ENCODE peak calls at places on chromosomes 6 and 20, in eight cellular contexts. O, W, V, P, J, S, I and Z are unnamed samples.

GRCh38 chr20:2403291-2404052 is 22.8 kb downstream of the TGM6 start:
- DNase-seq in V (no peak), O (no peak), W (no peak), I (no peak), P (no peak), J (no peak), S (no peak), Z (no peak)

GRCh38 chr6:85797993-85798392 is 155.3 kb upstream of the SYNCRIP start:
- DNase-seq in P (peak), S (no peak), I (no peak), V (no peak), J (no peak), W (no peak), O (no peak), Z (peak)

GRCh38 chr6:105941616-105942412 is 144.3 kb upstream of the PRDM1 start:
- DNase-seq in W (no peak), J (no peak), S (no peak), I (peak), V (no peak), O (no peak), P (no peak), Z (peak)

GRCh38 chr6:128882991-128883571 is at the start of gene LAMA2:
- DNase-seq in V (no peak), P (no peak), O (peak), I (peak), J (peak), W (peak), S (no peak), Z (peak)

GRCh38 chr20:10282930-10283556 is 64.4 kb downstream of the SNAP25 start:
- DNase-seq in V (no peak), P (peak), W (no peak), O (no peak), I (peak), J (peak), S (no peak), Z (no peak)

GRCh38 chr6:74731204-74731603 is 474.6 kb downstream of the COL12A1 start:
- DNase-seq in S (no peak), V (no peak), J (peak), W (no peak), O (no peak), I (peak), P (peak), Z (peak)

GRCh38 chr6:51960419-51960818 is 127.0 kb downstream of the PKHD1 start:
- DNase-seq in J (no peak), O (no peak), S (no peak), I (no peak), W (no peak), V (no peak), P (no peak), Z (no peak)

GRCh38 chr6:13913226-13914001 is 11.3 kb upstream of the RNF182 start:
- DNase-seq in W (no peak), I (no peak), J (no peak), O (no peak), P (no peak), V (no peak), S (no peak), Z (no peak)

GRCh38 chr6:150899231-150899630 is 33.7 kb downstream of the MTHFD1L start:
- DNase-seq in V (no peak), O (no peak), S (no peak), W (no peak), I (no peak), J (peak), P (no peak), Z (no peak)

GRCh38 chr20:61724376-61724775 is 341.3 kb downstream of the TAF4 start:
- DNase-seq in J (no peak), P (no peak), S (no peak), O (no peak), W (no peak), I (peak), V (peak), Z (no peak)

GRCh38 chr6:147023581-147023980 is 180.6 kb upstream of the STXBP5 start:
- DNase-seq in J (no peak), O (no peak), V (no peak), P (no peak), W (no peak), I (no peak), S (no peak), Z (no peak)

GRCh38 chr6:39206250-39206721 is 23.0 kb downstream of the KCNK5 start:
- DNase-seq in S (no peak), I (no peak), V (no peak), W (no peak), P (no peak), O (peak), J (no peak), Z (no peak)

GRCh38 chr6:5471044-5471443 is 209.7 kb downstream of the FARS2 start:
- DNase-seq in O (no peak), I (peak), V (peak), J (no peak), S (no peak), P (peak), W (peak), Z (peak)

GRCh38 chr20:1383621-1384404 is 9.0 kb downstream of the FKBP1A start:
- DNase-seq in J (no peak), O (no peak), I (no peak), P (peak), S (no peak), V (no peak), W (no peak), Z (no peak)

GRCh38 chr6:38492031-38492430 is 147.7 kb downstream of the BTBD9 start:
- DNase-seq in W (no peak), J (no peak), V (no peak), O (no peak), I (no peak), P (no peak), S (no peak), Z (no peak)

GRCh38 chr20:25579081-25579770 is 6.1 kb downstream of the NINL start:
- DNase-seq in V (no peak), J (no peak), W (no peak), P (no peak), I (peak), S (no peak), O (no peak), Z (no peak)

GRCh38 chr6:154343473-154344308 is 12.9 kb downstream of the IPCEF1 start:
- DNase-seq in J (peak), W (peak), V (peak), P (peak), I (peak), S (no peak), O (peak), Z (peak)

GRCh38 chr6:2141644-2142290 is 103.6 kb downstream of the GMDS start:
- DNase-seq in S (no peak), O (no peak), I (no peak), V (no peak), J (no peak), P (no peak), W (no peak), Z (no peak)

GRCh38 chr6:95670011-95670463 is 92.7 kb downstream of the MANEA start:
- DNase-seq in P (no peak), S (no peak), J (no peak), I (no peak), W (no peak), O (no peak), V (no peak), Z (no peak)

GRCh38 chr20:44883214-44883902 is 2.1 kb upstream of the YWHAB start:
- DNase-seq in J (no peak), W (no peak), O (no peak), V (no peak), P (no peak), I (no peak), S (no peak), Z (no peak)

GRCh38 chr20:9269280-9269971 is 200.5 kb downstream of the PLCB4 start:
- DNase-seq in O (no peak), J (peak), I (peak), V (no peak), S (no peak), W (no peak), P (no peak), Z (no peak)

GRCh38 chr20:61699184-61700066 is 366.3 kb downstream of the TAF4 start:
- DNase-seq in J (no peak), S (no peak), W (no peak), V (no peak), I (no peak), O (no peak), P (no peak), Z (no peak)

GRCh38 chr20:1775117-1775516 is 117.5 kb upstream of the SIRPG start:
- DNase-seq in J (peak), I (peak), O (no peak), W (no peak), V (no peak), P (peak), S (no peak), Z (peak)

GRCh38 chr6:137926985-137927384 is 59.9 kb downstream of the TNFAIP3 start:
- DNase-seq in V (no peak), J (no peak), I (no peak), P (no peak), S (no peak), O (no peak), W (no peak), Z (no peak)

GRCh38 chr6:108029226-108029921 is 45.2 kb downstream of the OSTM1 start:
- DNase-seq in S (no peak), O (no peak), W (no peak), I (no peak), J (no peak), P (no peak), V (no peak), Z (no peak)

GRCh38 chr6:11196511-11197174 is 35.8 kb downstream of the NEDD9 start:
- DNase-seq in J (peak), V (no peak), O (no peak), P (no peak), W (peak), I (peak), S (no peak), Z (no peak)

GRCh38 chr20:25508083-25508770 is 77.1 kb downstream of the NINL start:
- DNase-seq in I (peak), V (no peak), W (no peak), O (peak), P (peak), J (peak), S (peak), Z (peak)

GRCh38 chr6:149468179-149468578 is 16.6 kb downstream of the ZC3H12D start:
- DNase-seq in W (no peak), I (no peak), S (no peak), P (no peak), V (no peak), J (no peak), O (no peak), Z (no peak)

GRCh38 chr6:48978016-48978415 is 485.0 kb downstream of the MMUT start:
- DNase-seq in S (no peak), W (no peak), J (peak), V (no peak), I (no peak), P (peak), O (no peak), Z (peak)

GRCh38 chr20:3981132-3981452 is 34.3 kb downstream of the RNF24 start:
- DNase-seq in P (no peak), J (no peak), I (no peak), S (no peak), V (no peak), W (no peak), O (no peak), Z (no peak)

GRCh38 chr20:3980260-3981131 is 34.9 kb downstream of the RNF24 start:
- DNase-seq in J (peak), V (peak), S (no peak), I (peak), O (no peak), W (no peak), P (peak), Z (peak)
- H3K4me3 ChIP-seq in J (no peak), V (no peak), S (no peak), I (peak), O (peak), W (peak), P (peak), Z (no peak)

DNA sequence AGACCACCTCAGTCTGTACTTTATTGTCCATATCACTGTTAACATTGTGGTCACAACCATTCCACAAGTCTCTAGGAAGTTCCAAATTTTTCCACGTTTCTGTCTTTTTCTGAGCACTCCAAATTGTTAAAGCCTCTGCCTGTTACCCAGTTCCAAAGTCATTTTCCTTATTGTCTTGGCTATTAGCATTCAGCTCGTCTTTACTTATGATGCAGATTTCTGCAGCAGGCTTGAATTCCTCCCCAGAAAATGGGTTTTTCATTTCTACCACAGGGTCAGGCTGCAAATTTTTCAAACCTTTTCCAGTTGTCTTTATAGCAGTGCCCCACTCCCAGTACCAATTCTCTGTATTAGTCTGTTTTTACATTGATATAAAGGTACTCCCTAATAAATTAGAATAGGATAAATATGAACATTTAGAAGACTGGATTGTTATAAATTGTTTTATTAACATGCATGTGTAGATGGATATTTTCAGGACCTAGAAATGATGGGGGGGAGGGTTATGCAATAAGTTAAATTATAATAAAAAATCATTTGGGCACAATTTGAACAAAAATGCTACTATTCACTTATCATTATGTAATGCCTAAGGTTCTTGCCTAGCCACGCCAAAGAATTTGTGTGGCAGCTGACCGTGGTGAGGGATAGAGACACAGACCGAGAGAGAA is 595.3 kb upstream of the ADGRB3 start:
- DNase-seq in V (no peak), S (no peak), W (no peak), J (no peak), I (no peak), P (no peak), O (no peak), Z (no peak)
- H3K4me3 ChIP-seq in V (no peak), S (peak), W (no peak), J (peak), I (peak), P (no peak), O (no peak), Z (no peak)

DNA sequence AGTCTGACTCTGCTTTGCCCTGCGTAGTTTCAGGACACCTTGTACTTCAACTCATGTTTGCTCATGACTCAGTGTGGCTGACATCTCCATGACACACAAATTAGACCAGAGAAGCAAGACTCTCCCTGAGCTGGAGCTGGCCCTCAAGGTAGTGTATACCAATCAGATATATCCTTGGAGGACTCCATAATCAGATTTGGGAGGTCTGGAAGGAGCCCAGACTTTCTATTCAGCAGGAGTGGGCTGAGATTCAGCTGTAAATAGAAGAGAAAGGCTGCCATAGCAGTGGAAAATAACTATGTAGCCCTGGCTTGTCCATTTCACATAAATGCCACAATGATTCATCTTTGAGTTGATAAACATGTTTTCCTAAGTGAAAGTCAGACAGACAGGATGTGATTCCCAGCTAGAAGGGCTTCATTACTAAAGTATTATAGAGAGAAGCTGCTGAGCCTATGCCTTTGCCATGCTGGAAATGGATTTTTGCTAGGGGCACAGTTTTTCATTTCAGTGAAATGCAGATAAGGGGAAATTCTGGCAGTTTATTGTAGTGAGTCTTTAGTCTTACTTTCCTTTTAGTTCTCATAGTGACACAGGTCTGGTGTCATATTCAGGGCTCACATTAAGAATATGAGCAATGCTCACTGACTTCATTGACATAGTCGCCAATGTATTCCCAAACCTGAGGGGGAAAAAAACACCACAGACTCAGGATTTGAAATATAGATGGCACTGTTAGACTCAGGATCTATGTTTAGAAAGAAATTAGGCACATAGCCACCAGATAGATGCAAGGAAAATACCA is 95.3 kb downstream of the CLVS2 start:
- DNase-seq in P (peak), S (peak), V (no peak), W (no peak), J (peak), I (peak), O (no peak), Z (peak)
- H3K4me3 ChIP-seq in P (peak), S (no peak), V (no peak), W (no peak), J (no peak), I (no peak), O (no peak), Z (no peak)

DNA sequence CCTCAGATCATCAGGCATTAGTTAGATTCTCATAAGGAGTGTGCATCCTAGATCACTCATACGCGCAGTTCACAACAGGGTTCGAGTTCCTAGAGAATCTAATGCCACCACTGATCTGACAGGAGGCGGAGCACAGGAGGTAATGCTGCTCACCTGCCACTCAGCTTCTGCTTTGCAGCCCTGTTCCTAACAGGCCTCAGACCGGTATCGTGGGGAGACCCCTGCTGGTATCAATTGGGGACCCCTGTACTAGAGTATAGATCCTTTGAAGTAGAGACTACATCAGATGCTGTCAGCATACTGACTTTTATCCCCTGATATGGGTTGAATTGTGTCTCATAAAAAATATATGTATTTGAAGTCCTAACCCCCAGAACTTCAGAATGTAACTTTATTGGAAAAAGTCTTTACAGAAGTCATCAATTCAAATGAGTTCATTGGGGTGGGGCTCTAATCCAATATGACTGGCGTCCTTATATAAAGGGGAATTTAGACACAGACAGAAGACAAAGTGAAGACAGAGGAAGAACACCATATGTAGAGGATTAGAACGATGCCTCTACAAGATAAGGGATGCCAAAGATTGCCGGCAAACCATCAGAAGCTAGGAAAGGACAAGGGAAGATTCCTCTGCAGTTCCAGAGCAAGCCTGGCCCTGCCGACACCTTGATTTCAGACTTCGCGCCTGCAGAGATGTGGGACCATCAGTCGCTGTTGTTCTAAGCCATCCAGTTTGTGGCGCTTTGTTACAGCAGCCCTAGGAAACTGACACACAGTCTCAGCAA is 104.4 kb upstream of the BTBD3 start:
- DNase-seq in P (no peak), I (no peak), J (no peak), W (no peak), S (no peak), O (no peak), V (no peak), Z (no peak)
- H3K4me3 ChIP-seq in P (no peak), I (no peak), J (no peak), W (no peak), S (no peak), O (no peak), V (no peak), Z (no peak)

DNA sequence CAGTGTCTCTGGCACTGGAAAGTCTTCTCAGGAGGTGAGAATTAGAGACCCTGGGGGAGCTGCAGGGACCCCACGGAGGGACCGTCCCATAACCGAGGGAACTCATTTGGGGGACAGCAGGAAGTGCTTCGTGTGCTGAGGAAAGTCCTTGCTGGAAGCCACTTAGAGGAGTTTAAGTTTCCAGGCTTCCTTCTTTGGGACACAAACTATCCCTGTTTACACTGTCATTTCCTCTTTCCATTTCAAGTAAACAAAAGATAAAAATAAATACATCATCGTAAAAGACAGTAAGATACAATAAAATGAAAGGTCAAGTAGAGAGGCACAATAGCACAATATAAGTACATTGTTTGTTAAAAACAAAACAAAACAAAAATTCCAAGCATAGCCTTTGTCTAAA is 101.2 kb downstream of the TTLL2 start:
- DNase-seq in J (no peak), P (no peak), W (no peak), O (no peak), I (no peak), V (no peak), S (no peak), Z (no peak)
- H3K4me3 ChIP-seq in J (no peak), P (no peak), W (no peak), O (no peak), I (no peak), V (no peak), S (no peak), Z (no peak)

DNA sequence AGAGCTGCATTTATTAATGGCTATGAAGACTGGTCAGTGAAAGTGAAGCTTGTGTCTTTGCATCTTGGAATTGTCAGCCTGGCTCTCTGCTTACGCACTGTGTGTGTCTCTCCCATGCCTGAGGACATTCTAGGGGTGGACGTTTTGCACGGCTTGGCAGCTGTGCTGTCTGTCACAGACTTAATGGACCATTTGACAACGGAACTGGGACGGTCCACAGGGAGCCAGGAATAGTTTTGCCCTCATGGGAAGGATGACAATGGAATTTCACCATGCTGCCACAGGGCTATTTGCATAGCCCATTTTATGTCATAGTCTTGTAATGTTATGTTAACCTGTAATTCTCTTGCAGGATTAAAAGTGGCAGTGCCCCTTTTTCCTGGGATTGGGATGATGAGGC is 44.7 kb downstream of the OR2B6 start:
- DNase-seq in W (no peak), J (no peak), V (no peak), P (peak), S (peak), I (no peak), O (no peak), Z (no peak)
- H3K4me3 ChIP-seq in W (no peak), J (no peak), V (no peak), P (no peak), S (no peak), I (no peak), O (no peak), Z (no peak)